ENCODE peak calls at places on chromosomes 2 and 18, in six cellular contexts. X is mucosa of descending colon, O is dorsolateral prefrontal cortex, U is HCT116, E is GM20000, T is bronchial epithelial cell. Y is an unnamed sample.

GRCh38 chr18:58276640-58277456 is 232.8 kb downstream of the NEDD4L start:
- DNase-seq in X (no peak), O (no peak), U (no peak), E (no peak), T (peak), Y (no peak)

GRCh38 chr2:939936-940620 is 10.6 kb upstream of the SNTG2 start:
- DNase-seq in X (no peak), O (no peak), U (no peak), E (no peak), T (no peak), Y (no peak)

GRCh38 chr2:98396745-98397355 is 47.8 kb upstream of the INPP4A start:
- DNase-seq in X (no peak), O (no peak), U (no peak), E (no peak), T (no peak), Y (no peak)

GRCh38 chr18:63317982-63318881 is 1.3 kb downstream of the BCL2 start:
- DNase-seq in X (peak), O (peak), U (no peak), E (peak), T (peak), Y (peak)

GRCh38 chr18:55256568-55257289 is 297.5 kb upstream of the CCDC68 start:
- DNase-seq in X (no peak), O (no peak), U (no peak), E (no peak), T (peak), Y (no peak)

GRCh38 chr18:80023173-80023572 is 11.1 kb upstream of the RBFA start:
- DNase-seq in X (no peak), O (no peak), U (peak), E (no peak), T (no peak), Y (no peak)

GRCh38 chr2:64950226-64951160 is 38.7 kb upstream of the SLC1A4 start:
- DNase-seq in X (no peak), O (no peak), U (no peak), E (no peak), T (peak), Y (peak)

GRCh38 chr2:144583741-144584453 is 64.0 kb upstream of the ZEB2 start:
- DNase-seq in X (no peak), O (no peak), U (no peak), E (no peak), T (peak), Y (no peak)

GRCh38 chr2:67876176-67876575 is 186.6 kb downstream of the C1D start:
- DNase-seq in X (no peak), O (no peak), U (no peak), E (no peak), T (no peak), Y (no peak)

DNA sequence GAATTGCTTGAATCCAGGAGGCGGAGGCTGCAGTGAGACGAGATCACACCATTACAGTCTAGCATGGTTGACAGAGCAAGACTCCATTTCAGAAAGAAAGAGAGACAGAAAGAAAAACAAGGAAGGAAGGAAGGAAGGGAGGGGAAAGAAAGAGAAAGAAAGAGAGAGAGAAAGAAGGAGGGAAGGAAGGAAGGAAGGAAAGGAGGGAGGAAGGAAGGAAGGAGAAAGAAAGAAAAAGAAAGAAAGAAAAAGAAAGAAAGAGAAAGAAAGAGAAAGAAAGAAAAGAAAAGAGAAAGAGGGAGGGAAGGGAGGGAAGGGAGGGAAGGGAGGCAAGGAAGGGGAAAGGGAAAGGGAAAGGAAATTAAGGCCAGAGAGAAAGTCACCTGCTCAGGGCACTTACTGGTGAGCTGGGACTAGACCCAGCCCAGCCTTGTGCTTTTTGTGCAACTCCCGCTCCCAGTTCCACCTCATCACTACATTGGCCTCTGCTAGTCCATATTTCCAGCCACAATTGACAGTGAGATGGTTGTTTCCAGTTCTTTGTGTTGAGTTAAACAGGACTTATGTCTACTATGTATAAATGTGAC is 35.7 kb downstream of the MOGAT1 start:
- DNase-seq in X (no peak), O (no peak), U (no peak), E (no peak), T (no peak), Y (no peak)
- TF ChIP-seq CTCF in X (no peak), O (no peak), U (no peak), E (no peak), T (no peak), Y (no peak)

GRCh38 chr2:121006783-121007489 is 271.3 kb downstream of the GLI2 start:
- DNase-seq in X (no peak), O (no peak), U (no peak), E (no peak), T (no peak), Y (no peak)

GRCh38 chr2:121010998-121011397 is 274.0 kb downstream of the TFCP2L1 start:
- DNase-seq in X (no peak), O (no peak), U (no peak), E (no peak), T (no peak), Y (no peak)

GRCh38 chr2:121007490-121007853 is 271.8 kb downstream of the GLI2 start:
- DNase-seq in X (no peak), O (no peak), U (no peak), E (no peak), T (no peak), Y (no peak)

GRCh38 chr2:121005512-121005911 is 269.8 kb downstream of the GLI2 start:
- DNase-seq in X (no peak), O (no peak), U (no peak), E (no peak), T (no peak), Y (no peak)

DNA sequence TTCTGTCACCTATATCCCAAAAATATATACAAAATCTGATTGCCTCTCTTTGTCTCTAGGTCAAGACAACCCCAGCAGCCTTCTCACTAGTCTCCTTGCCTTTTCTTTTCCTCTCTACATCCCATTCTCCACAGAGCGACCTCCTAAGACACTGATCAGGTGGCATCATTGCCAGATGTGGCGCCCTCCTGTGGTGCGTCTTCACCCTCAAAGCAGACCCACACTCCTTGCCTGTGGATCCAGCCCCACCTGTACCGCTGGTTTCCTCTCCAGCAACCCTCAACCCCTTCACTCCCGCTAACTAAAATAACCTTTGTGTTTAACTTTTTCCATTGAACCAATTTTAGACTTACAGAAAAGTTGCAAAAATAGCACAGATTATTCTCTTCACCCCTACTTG is 273.3 kb downstream of the GLI2 start:
- DNase-seq in X (no peak), O (no peak), U (peak), E (no peak), T (no peak), Y (no peak)
- TF ChIP-seq CTCF in X (no peak), O (peak), U (peak), E (no peak), T (peak), Y (peak)

GRCh38 chr2:126507425-126507867 is 148.5 kb upstream of the GYPC start:
- DNase-seq in X (no peak), O (no peak), U (no peak), E (no peak), T (no peak), Y (no peak)

GRCh38 chr2:126506786-126507185 is 149.2 kb upstream of the GYPC start:
- DNase-seq in X (no peak), O (no peak), U (no peak), E (no peak), T (no peak), Y (no peak)

GRCh38 chr2:126504953-126505352 is 151.0 kb upstream of the GYPC start:
- DNase-seq in X (no peak), O (no peak), U (no peak), E (no peak), T (no peak), Y (no peak)

GRCh38 chr2:126503476-126503875 is 152.5 kb upstream of the GYPC start:
- DNase-seq in X (no peak), O (no peak), U (no peak), E (no peak), T (no peak), Y (no peak)
- TF ChIP-seq CTCF in X (no peak), O (no peak), U (no peak), E (no peak), T (no peak), Y (no peak)

DNA sequence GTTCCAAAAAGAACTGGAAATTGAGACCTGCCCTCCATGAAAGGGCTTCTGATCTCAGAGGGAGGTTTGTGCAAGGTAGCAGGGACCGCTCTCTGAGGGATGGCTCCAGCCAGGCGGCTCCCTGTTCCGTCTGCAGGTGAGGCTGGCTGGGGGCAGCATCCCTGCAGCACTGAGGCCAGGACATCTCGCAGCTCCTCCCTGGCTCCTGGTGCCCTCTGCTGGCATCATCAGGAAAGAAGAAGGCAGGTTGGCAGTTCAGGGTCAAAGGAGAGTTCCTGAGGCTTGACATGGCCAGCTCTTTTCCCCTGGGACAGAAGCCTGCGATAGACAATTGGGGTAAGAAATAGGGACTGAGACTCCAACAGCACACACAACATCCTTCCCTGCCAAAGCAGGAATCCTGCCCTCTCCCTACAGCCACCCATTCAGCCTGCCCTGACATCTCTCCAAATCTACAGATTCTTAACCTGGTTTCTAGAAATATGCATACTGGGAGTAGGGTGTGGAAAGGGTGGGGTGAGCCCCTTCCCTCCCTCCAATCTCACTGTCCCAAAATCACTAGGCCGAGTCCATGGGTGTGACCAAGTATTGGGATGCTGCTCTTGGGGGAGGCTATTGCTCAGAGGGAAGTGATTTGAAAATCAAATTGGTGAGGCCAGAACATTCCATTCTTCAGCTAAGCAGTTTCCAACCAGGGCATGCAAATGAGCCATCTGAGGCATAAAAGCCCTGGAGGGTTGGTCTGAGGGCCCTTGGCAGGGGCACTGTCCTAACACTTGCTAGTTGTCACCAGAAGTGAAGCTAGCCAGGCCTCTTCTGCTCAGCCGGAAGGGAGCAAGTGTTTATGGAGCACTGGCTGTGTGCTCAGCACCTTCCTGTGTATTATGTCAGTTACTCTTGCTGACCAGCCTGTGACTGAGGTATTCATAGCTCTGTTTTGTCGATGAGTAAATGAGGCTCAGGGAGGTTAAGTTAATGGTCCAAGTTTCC is 185.4 kb downstream of the TFCP2L1 start:
- DNase-seq in X (no peak), O (no peak), U (peak), E (no peak), T (no peak), Y (no peak)
- TF ChIP-seq CTCF in X (no peak), O (peak), U (peak), E (peak), T (peak), Y (peak)

GRCh38 chr2:26785431-26786206 is at the start of gene CENPA:
- DNase-seq in X (peak), O (peak), U (peak), E (peak), T (peak), Y (peak)
- TF ChIP-seq CTCF in X (peak), O (peak), U (peak), E (no peak), T (peak), Y (no peak)

DNA sequence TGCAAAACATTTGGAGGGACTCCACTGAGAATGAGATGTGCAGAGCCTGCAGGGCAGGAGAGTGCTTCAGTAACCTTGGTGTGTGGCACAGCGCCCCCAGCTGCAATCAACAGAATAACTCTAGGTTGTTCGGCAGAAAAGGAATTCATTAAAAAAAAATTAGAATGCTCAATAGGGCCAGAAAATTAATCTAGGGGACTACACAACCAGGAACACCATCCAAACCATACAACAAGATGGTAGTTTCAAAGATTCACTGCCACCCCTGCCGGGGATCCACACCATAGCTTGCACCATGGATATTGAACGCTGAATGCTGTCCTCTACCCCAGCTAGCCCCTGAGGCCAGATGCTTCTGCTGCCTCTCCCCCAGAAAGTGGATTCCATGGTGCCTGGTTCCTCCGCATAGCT is 50.1 kb downstream of the THUMPD2 start:
- DNase-seq in X (no peak), O (peak), U (peak), E (peak), T (peak), Y (peak)
- TF ChIP-seq CTCF in X (peak), O (peak), U (peak), E (peak), T (peak), Y (peak)

GRCh38 chr2:134718956-134719814 is at the start of gene TMEM163:
- DNase-seq in X (no peak), O (peak), U (no peak), E (peak), T (no peak), Y (no peak)

GRCh38 chr2:134718095-134718955 is 475 bp downstream of the TMEM163 start:
- DNase-seq in X (no peak), O (peak), U (no peak), E (peak), T (no peak), Y (no peak)

GRCh38 chr2:134724341-134724740 is 5.5 kb upstream of the TMEM163 start:
- DNase-seq in X (no peak), O (no peak), U (no peak), E (no peak), T (no peak), Y (no peak)

GRCh38 chr2:134721596-134721995 is 2.8 kb upstream of the TMEM163 start:
- DNase-seq in X (no peak), O (no peak), U (no peak), E (no peak), T (no peak), Y (no peak)

DNA sequence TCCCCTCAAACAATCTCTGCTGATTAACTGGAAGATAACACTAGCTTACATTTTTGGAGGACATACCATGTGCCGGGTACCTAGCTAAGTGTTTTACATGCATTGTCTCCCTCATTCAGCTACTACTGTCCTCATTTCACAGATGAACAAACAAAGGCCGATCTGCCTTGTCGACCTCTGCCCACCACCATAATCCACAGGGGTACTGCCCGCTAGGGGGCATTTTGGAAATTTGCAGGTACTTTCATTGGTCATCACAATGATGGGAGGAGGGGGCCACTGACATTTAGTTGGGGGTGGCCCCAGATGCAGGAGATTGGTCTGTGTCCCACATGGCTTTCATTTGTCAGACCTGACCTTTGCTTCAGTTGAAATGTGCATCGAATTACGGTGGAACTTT is 3.9 kb upstream of the TMEM163 start:
- DNase-seq in X (no peak), O (no peak), U (no peak), E (no peak), T (no peak), Y (no peak)
- TF ChIP-seq CTCF in X (no peak), O (no peak), U (peak), E (no peak), T (peak), Y (no peak)

DNA sequence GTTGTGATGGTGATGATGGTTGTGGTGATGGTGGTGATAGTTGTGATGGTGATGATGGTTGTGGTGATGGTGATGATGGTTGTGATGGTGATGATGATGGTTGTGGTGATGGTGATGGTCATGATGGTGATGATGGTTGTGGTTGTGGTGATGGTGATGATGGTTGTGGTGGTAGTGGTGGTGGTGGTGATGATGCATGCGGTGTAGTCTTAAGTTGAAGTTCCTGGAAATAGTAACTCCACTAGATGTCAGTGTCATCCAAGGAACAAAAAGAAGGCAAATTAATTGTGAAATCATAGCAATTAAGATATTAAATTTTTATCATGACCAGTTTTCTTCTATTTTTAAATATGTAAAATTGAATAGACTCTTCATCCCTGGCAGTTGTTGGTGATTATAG is 309.2 kb downstream of the AGAP1 start:
- DNase-seq in X (no peak), O (no peak), U (no peak), E (no peak), T (peak), Y (no peak)
- TF ChIP-seq CTCF in X (no peak), O (no peak), U (peak), E (no peak), T (no peak), Y (no peak)